ENCODE peak calls at places on chromosomes 11 and 22, in eight cellular contexts. K is endothelial cell; N is effector memory CD4-positive, alpha-beta T cell; U is NCI-H1092 treated with DMSO at 0.1 percent for 48 hours; P is naive thymus-derived CD8-positive, alpha-beta T cell; I is Kasumi-1; S is nephron progenitor cell; H is NCI-H187. D is an unnamed sample.

GRCh38 chr11:119509277-119509841 is 86.4 kb upstream of the THY1 start:
- DNase-seq in N (no peak), U (no peak), K (no peak), S (no peak), H (no peak), P (no peak), I (no peak), D (no peak)

GRCh38 chr22:25970348-25970995 is 198.8 kb upstream of the SEZ6L start:
- DNase-seq in P (no peak), U (peak), I (no peak), N (no peak), K (no peak), S (no peak), H (no peak), D (peak)

GRCh38 chr22:24706050-24706449 is 68.5 kb downstream of the PIWIL3 start:
- DNase-seq in U (no peak), I (no peak), N (no peak), S (peak), K (peak), H (no peak), P (no peak), D (peak)

GRCh38 chr22:42887114-42887513 is 30.0 kb upstream of the ARFGAP3 start:
- DNase-seq in P (no peak), I (no peak), S (no peak), H (no peak), N (no peak), K (no peak), U (no peak), D (no peak)

GRCh38 chr11:70756341-70756740 is 358.0 kb downstream of the CTTN start:
- DNase-seq in P (no peak), N (no peak), H (no peak), S (no peak), U (no peak), K (no peak), I (no peak), D (no peak)

GRCh38 chr11:7072401-7073028 is 16.3 kb upstream of the RBMXL2 start:
- DNase-seq in H (peak), I (no peak), N (no peak), P (no peak), K (no peak), U (no peak), S (no peak), D (no peak)

GRCh38 chr11:70243912-70244652 is 26.4 kb upstream of the PPFIA1 start:
- DNase-seq in H (no peak), N (no peak), S (no peak), I (no peak), P (no peak), K (no peak), U (no peak), D (no peak)

GRCh38 chr22:46105494-46106278 is 44.6 kb upstream of the PPARA start:
- DNase-seq in I (no peak), S (no peak), N (no peak), H (no peak), K (no peak), U (no peak), P (no peak), D (no peak)

GRCh38 chr22:41917906-41918791 is 3.3 kb upstream of the SHISA8 start:
- DNase-seq in S (no peak), N (no peak), I (peak), P (no peak), K (peak), H (no peak), U (peak), D (peak)

GRCh38 chr11:111384494-111384893 is 5.4 kb upstream of the POU2AF1 start:
- DNase-seq in K (no peak), P (no peak), I (no peak), S (no peak), N (no peak), U (no peak), H (no peak), D (no peak)

GRCh38 chr11:35478411-35479139 is 46.8 kb downstream of the PAMR1 start:
- DNase-seq in K (no peak), I (no peak), H (no peak), U (peak), S (no peak), P (no peak), N (no peak), D (no peak)

GRCh38 chr11:126233391-126233790 is 21.8 kb downstream of the FAM118B start:
- DNase-seq in I (no peak), U (no peak), P (no peak), H (no peak), K (no peak), N (no peak), S (no peak), D (no peak)

GRCh38 chr11:118614511-118614910 is 7.1 kb downstream of the PHLDB1 start:
- DNase-seq in H (no peak), I (no peak), K (no peak), S (no peak), N (no peak), P (no peak), U (no peak), D (no peak)

GRCh38 chr22:31968022-31968421 is 23.7 kb downstream of the YWHAH start:
- DNase-seq in N (no peak), K (no peak), H (no peak), S (no peak), U (no peak), I (no peak), P (no peak), D (no peak)

GRCh38 chr11:116598556-116598955 is 174.2 kb downstream of the BUD13 start:
- DNase-seq in N (no peak), S (no peak), K (no peak), P (no peak), U (no peak), H (no peak), I (no peak), D (no peak)

GRCh38 chr11:2933376-2934056 is 4.3 kb upstream of the PHLDA2 start:
- DNase-seq in P (peak), I (peak), U (no peak), H (no peak), K (no peak), N (peak), S (no peak), D (no peak)

D was measured in BE2C.